ENCODE peak calls at places on chromosomes 6 and 20, in nine cellular contexts. R, N, A, D, W, H, B, P and Z are unnamed samples.

GRCh38 chr6:149636116-149636515 is 12.4 kb downstream of the KATNA1 start:
- DNase-seq in R (no peak), N (no peak), A (no peak), D (peak), W (peak), H (no peak), B (no peak), P (no peak), Z (peak)

GRCh38 chr6:167558213-167558869 is 233.5 kb downstream of the TTLL2 start:
- DNase-seq in R (no peak), N (no peak), A (no peak), D (no peak), W (no peak), H (no peak), B (no peak), P (no peak), Z (no peak)

GRCh38 chr6:46888031-46888430 is 33.7 kb downstream of the ADGRF5 start:
- DNase-seq in R (no peak), N (peak), A (no peak), D (peak), W (no peak), H (no peak), B (no peak), P (no peak), Z (no peak)

GRCh38 chr6:13349811-13350506 is 21.6 kb upstream of the TBC1D7 start:
- DNase-seq in R (no peak), N (no peak), A (no peak), D (no peak), W (no peak), H (no peak), B (no peak), P (no peak), Z (no peak)

GRCh38 chr6:32475392-32476206 is 35.9 kb downstream of the HLA-DRA start:
- DNase-seq in R (no peak), N (no peak), A (no peak), D (no peak), W (no peak), H (no peak), B (no peak), P (no peak), Z (no peak)

GRCh38 chr6:37725967-37726366 is 28.3 kb upstream of the MDGA1 start:
- DNase-seq in R (no peak), N (no peak), A (no peak), D (peak), W (peak), H (no peak), B (no peak), P (no peak), Z (no peak)

GRCh38 chr6:52317841-52318581 is 33.5 kb upstream of the MCM3 start:
- DNase-seq in R (peak), N (no peak), A (no peak), D (no peak), W (no peak), H (no peak), B (peak), P (no peak), Z (peak)

GRCh38 chr6:7832904-7833752 is 77.5 kb downstream of the TXNDC5 start:
- DNase-seq in R (no peak), N (no peak), A (no peak), D (no peak), W (no peak), H (no peak), B (no peak), P (no peak), Z (no peak)

GRCh38 chr6:62797190-62797589 is 414.1 kb upstream of the FKBP1C start:
- DNase-seq in R (no peak), N (no peak), A (no peak), D (no peak), W (no peak), H (no peak), B (no peak), P (no peak), Z (no peak)

GRCh38 chr6:148723484-148723883 is 23.3 kb upstream of the UST start:
- DNase-seq in R (no peak), N (no peak), A (no peak), D (peak), W (no peak), H (no peak), B (no peak), P (no peak), Z (no peak)

GRCh38 chr6:123810214-123810613 is 6.5 kb downstream of the NKAIN2 start:
- DNase-seq in R (no peak), N (no peak), A (no peak), D (no peak), W (no peak), H (no peak), B (no peak), P (no peak), Z (no peak)

GRCh38 chr6:169231790-169232506 is 21.7 kb downstream of the THBS2 start:
- DNase-seq in R (no peak), N (no peak), A (no peak), D (no peak), W (no peak), H (no peak), B (no peak), P (peak), Z (no peak)

GRCh38 chr6:75893776-75894152 is 144.7 kb downstream of the MYO6 start:
- DNase-seq in R (no peak), N (no peak), A (no peak), D (no peak), W (no peak), H (no peak), B (no peak), P (no peak), Z (no peak)

GRCh38 chr6:140560671-140561070 is 1186.2 kb upstream of the CITED2 start:
- DNase-seq in R (no peak), N (no peak), A (no peak), D (no peak), W (no peak), H (no peak), B (no peak), P (no peak), Z (no peak)

GRCh38 chr6:8086755-8087306 is 15.5 kb downstream of the EEF1E1 start:
- DNase-seq in R (no peak), N (no peak), A (no peak), D (no peak), W (no peak), H (no peak), B (no peak), P (no peak), Z (no peak)

GRCh38 chr6:108609276-108609769 is 48.6 kb downstream of the FOXO3 start:
- DNase-seq in R (no peak), N (no peak), A (no peak), D (peak), W (no peak), H (no peak), B (no peak), P (no peak), Z (no peak)

GRCh38 chr20:40688129-40689099 is 622 bp downstream of the MAFB start:
- DNase-seq in R (no peak), N (no peak), A (no peak), D (no peak), W (no peak), H (no peak), B (no peak), P (no peak), Z (no peak)

GRCh38 chr20:24060851-24061590 is 72.4 kb upstream of the GGTLC1 start:
- DNase-seq in R (no peak), N (no peak), A (peak), D (no peak), W (no peak), H (no peak), B (no peak), P (no peak), Z (no peak)

GRCh38 chr20:37511605-37512275 is 9.3 kb upstream of the NNAT start:
- DNase-seq in R (no peak), N (no peak), A (no peak), D (peak), W (peak), H (no peak), B (no peak), P (no peak), Z (peak)

GRCh38 chr6:71072508-71072907 is 115.6 kb upstream of the B3GAT2 start:
- DNase-seq in R (no peak), N (no peak), A (no peak), D (no peak), W (no peak), H (no peak), B (no peak), P (no peak), Z (no peak)

GRCh38 chr6:113879186-113880096 is 22.3 kb downstream of the MARCKS start:
- DNase-seq in R (peak), N (no peak), A (peak), D (peak), W (no peak), H (no peak), B (no peak), P (no peak), Z (peak)

GRCh38 chr20:19735446-19735845 is 22.6 kb upstream of the RIN2 start:
- DNase-seq in R (peak), N (peak), A (no peak), D (peak), W (peak), H (peak), B (no peak), P (no peak), Z (peak)

GRCh38 chr6:43129434-43130194 is 41.5 kb upstream of the SRF start:
- DNase-seq in R (peak), N (no peak), A (peak), D (peak), W (no peak), H (no peak), B (no peak), P (no peak), Z (no peak)

GRCh38 chr6:80674669-80675068 is 568.2 kb downstream of the BCKDHB start:
- DNase-seq in R (no peak), N (no peak), A (no peak), D (no peak), W (no peak), H (no peak), B (no peak), P (no peak), Z (no peak)

GRCh38 chr6:23890543-23891227 is 235.3 kb upstream of the NRSN1 start:
- DNase-seq in R (no peak), N (peak), A (no peak), D (peak), W (no peak), H (no peak), B (no peak), P (no peak), Z (peak)

GRCh38 chr20:57810511-57811372 is 100.9 kb upstream of the PMEPA1 start:
- DNase-seq in R (peak), N (no peak), A (no peak), D (peak), W (no peak), H (no peak), B (no peak), P (no peak), Z (peak)

GRCh38 chr6:162344935-162345599 is 382.5 kb downstream of the PRKN start:
- DNase-seq in R (no peak), N (peak), A (no peak), D (no peak), W (no peak), H (no peak), B (no peak), P (no peak), Z (no peak)